ENCODE peak calls at places on chromosomes 11 and 22, in four cellular contexts. N is NAMALWA, Q is mucosa of gallbladder, I is head of caudate nucleus. X is an unnamed sample.

GRCh38 chr22:40685406-40685805 is 6.1 kb downstream of the MCHR1 start:
- DNase-seq in N (no peak), Q (no peak), I (no peak), X (no peak)

GRCh38 chr11:6413791-6414231 is 5.1 kb downstream of the APBB1 start:
- DNase-seq in N (no peak), Q (no peak), I (peak; percentile 83), X (no peak)

GRCh38 chr11:12599408-12600143 is 74.6 kb upstream of the TEAD1 start:
- DNase-seq in N (peak; percentile 56), Q (peak; percentile 28), I (peak; percentile 75), X (peak; percentile 76)

GRCh38 chr11:72430743-72431570 is 3.4 kb downstream of the CLPB start:
- DNase-seq in N (peak; percentile 81), Q (no peak), I (peak; percentile 57), X (peak; percentile 74)

GRCh38 chr22:44583076-44583760 is 85.2 kb upstream of the RTL6 start:
- DNase-seq in N (no peak), Q (no peak), I (no peak), X (no peak)

GRCh38 chr11:17351510-17352176 is at the start of gene NCR3LG1:
- DNase-seq in N (no peak), Q (peak; percentile 69), I (peak; percentile 72), X (peak; percentile 71)

GRCh38 chr11:35009941-35010337 is 93.5 kb downstream of the PDHX start:
- DNase-seq in N (no peak), Q (no peak), I (no peak), X (no peak)

GRCh38 chr11:124538019-124538418 is 5.4 kb downstream of the OR8B12 start:
- DNase-seq in N (no peak), Q (no peak), I (no peak), X (no peak)

GRCh38 chr11:1369371-1370005 is 20.2 kb upstream of the BRSK2 start:
- DNase-seq in N (no peak), Q (no peak), I (no peak), X (no peak)

GRCh38 chr11:76153609-76153949 is 52.7 kb downstream of the WNT11 start:
- DNase-seq in N (no peak), Q (no peak), I (no peak), X (peak; percentile 54)

GRCh38 chr22:31344369-31345330 is 1.5 kb downstream of the PATZ1 start:
- DNase-seq in N (peak; percentile 76), Q (peak; percentile 54), I (no peak), X (peak; percentile 41)

GRCh38 chr11:78022397-78023396 is at the start of gene KCTD14:
- DNase-seq in N (no peak), Q (no peak), I (no peak), X (peak; percentile 67)

GRCh38 chr22:24429411-24430365 is 2.3 kb downstream of the ADORA2A start:
- DNase-seq in N (peak; percentile 73), Q (peak; percentile 42), I (no peak), X (no peak)

GRCh38 chr11:133948711-133949110 is 8.1 kb downstream of the IGSF9B start:
- DNase-seq in N (no peak), Q (no peak), I (no peak), X (no peak)

GRCh38 chr11:15575409-15575808 is 460.7 kb downstream of the INSC start:
- DNase-seq in N (no peak), Q (no peak), I (no peak), X (no peak)

GRCh38 chr22:35314161-35314942 is 14.7 kb downstream of the TOM1 start:
- DNase-seq in N (no peak), Q (no peak), I (peak; percentile 23), X (no peak)

GRCh38 chr11:41836426-41836825 is 377.0 kb upstream of the LRRC4C start:
- DNase-seq in N (no peak), Q (no peak), I (no peak), X (no peak)

GRCh38 chr11:120682866-120683265 is 171.3 kb downstream of the GRIK4 start:
- DNase-seq in N (no peak), Q (no peak), I (no peak), X (no peak)

GRCh38 chr22:20315337-20316216 is 4.3 kb downstream of the DGCR6L start:
- DNase-seq in N (no peak), Q (no peak), I (peak; percentile 20), X (peak; percentile 44)

GRCh38 chr11:102341844-102342318 is 5.1 kb upstream of the BIRC2 start:
- DNase-seq in N (peak; percentile 91), Q (peak; percentile 81), I (peak; percentile 77), X (peak; percentile 81)

GRCh38 chr11:47245586-47246357 is 2.8 kb downstream of the ACP2 start:
- DNase-seq in N (no peak), Q (no peak), I (no peak), X (no peak)

GRCh38 chr11:44627911-44628729 is 62.7 kb downstream of the CD82 start:
- DNase-seq in N (no peak), Q (peak; percentile 77), I (peak; percentile 94), X (peak; percentile 92)

GRCh38 chr11:117010808-117011540 is 87.3 kb downstream of the SIK3 start:
- DNase-seq in N (no peak), Q (no peak), I (peak; percentile 58), X (no peak)

X was measured in adrenal gland.